ENCODE peak calls at places on chromosomes 4 and X, in eight cellular contexts. One of them, this sample, is unnamed.

GRCh38 chr4:126144838-126145237 is 830.1 kb downstream of the FAT4 start:
- DNase-seq in T-helper 1 cell: no peak
- DNase-seq in activated CD8-positive, alpha-beta memory T cell treated with anti-CD3 and anti-CD28 coated beads for 1 hour: no peak
- DNase-seq in activated naive CD8-positive, alpha-beta T cell treated with anti-CD3 and anti-CD28 coated beads, Interleukin-2, amount 50 U/mL, for 24 hours: no peak
- DNase-seq in NCI-H2029: no peak
- DNase-seq in fibroblast of lung: no peak
- DNase-seq in CD4-positive, alpha-beta T cell: no peak
- DNase-seq in stimulated activated CD4-positive, alpha-beta T cell treated with anti-CD3 and anti-CD28 coated beads, Interleukin-15, amount 100 ng/mL, for 24 hours: no peak
- DNase-seq in this sample: no peak

GRCh38 chrX:24259544-24260240 is 54.2 kb downstream of the SUPT20HL2 start:
- DNase-seq in fibroblast of lung: peak
- DNase-seq in T-helper 1 cell: no peak
- DNase-seq in CD4-positive, alpha-beta T cell: no peak
- DNase-seq in NCI-H2029: peak
- DNase-seq in stimulated activated CD4-positive, alpha-beta T cell treated with anti-CD3 and anti-CD28 coated beads, Interleukin-15, amount 100 ng/mL, for 24 hours: peak
- DNase-seq in activated naive CD8-positive, alpha-beta T cell treated with anti-CD3 and anti-CD28 coated beads, Interleukin-2, amount 50 U/mL, for 24 hours: no peak
- DNase-seq in activated CD8-positive, alpha-beta memory T cell treated with anti-CD3 and anti-CD28 coated beads for 1 hour: no peak
- DNase-seq in this sample: peak

GRCh38 chr4:99640676-99641075 is 17.0 kb downstream of the C4orf54 start:
- DNase-seq in T-helper 1 cell: no peak
- DNase-seq in fibroblast of lung: no peak
- DNase-seq in NCI-H2029: no peak
- DNase-seq in activated CD8-positive, alpha-beta memory T cell treated with anti-CD3 and anti-CD28 coated beads for 1 hour: no peak
- DNase-seq in stimulated activated CD4-positive, alpha-beta T cell treated with anti-CD3 and anti-CD28 coated beads, Interleukin-15, amount 100 ng/mL, for 24 hours: no peak
- DNase-seq in activated naive CD8-positive, alpha-beta T cell treated with anti-CD3 and anti-CD28 coated beads, Interleukin-2, amount 50 U/mL, for 24 hours: no peak
- DNase-seq in CD4-positive, alpha-beta T cell: no peak
- DNase-seq in this sample: no peak

GRCh38 chr4:106766519-106766918 is 269.6 kb downstream of the DKK2 start:
- DNase-seq in fibroblast of lung: no peak
- DNase-seq in stimulated activated CD4-positive, alpha-beta T cell treated with anti-CD3 and anti-CD28 coated beads, Interleukin-15, amount 100 ng/mL, for 24 hours: no peak
- DNase-seq in T-helper 1 cell: no peak
- DNase-seq in activated CD8-positive, alpha-beta memory T cell treated with anti-CD3 and anti-CD28 coated beads for 1 hour: no peak
- DNase-seq in NCI-H2029: no peak
- DNase-seq in activated naive CD8-positive, alpha-beta T cell treated with anti-CD3 and anti-CD28 coated beads, Interleukin-2, amount 50 U/mL, for 24 hours: no peak
- DNase-seq in CD4-positive, alpha-beta T cell: no peak
- DNase-seq in this sample: no peak

GRCh38 chr4:146883070-146883469 is 62.6 kb downstream of the TTC29 start:
- DNase-seq in activated CD8-positive, alpha-beta memory T cell treated with anti-CD3 and anti-CD28 coated beads for 1 hour: no peak
- DNase-seq in stimulated activated CD4-positive, alpha-beta T cell treated with anti-CD3 and anti-CD28 coated beads, Interleukin-15, amount 100 ng/mL, for 24 hours: no peak
- DNase-seq in fibroblast of lung: no peak
- DNase-seq in activated naive CD8-positive, alpha-beta T cell treated with anti-CD3 and anti-CD28 coated beads, Interleukin-2, amount 50 U/mL, for 24 hours: no peak
- DNase-seq in NCI-H2029: no peak
- DNase-seq in CD4-positive, alpha-beta T cell: no peak
- DNase-seq in T-helper 1 cell: no peak
- DNase-seq in this sample: no peak

GRCh38 chr4:53510981-53511380 is 80.3 kb downstream of the LNX1 start:
- DNase-seq in CD4-positive, alpha-beta T cell: no peak
- DNase-seq in T-helper 1 cell: no peak
- DNase-seq in activated CD8-positive, alpha-beta memory T cell treated with anti-CD3 and anti-CD28 coated beads for 1 hour: no peak
- DNase-seq in fibroblast of lung: no peak
- DNase-seq in activated naive CD8-positive, alpha-beta T cell treated with anti-CD3 and anti-CD28 coated beads, Interleukin-2, amount 50 U/mL, for 24 hours: no peak
- DNase-seq in stimulated activated CD4-positive, alpha-beta T cell treated with anti-CD3 and anti-CD28 coated beads, Interleukin-15, amount 100 ng/mL, for 24 hours: no peak
- DNase-seq in NCI-H2029: no peak
- DNase-seq in this sample: no peak

GRCh38 chr4:147488551-147488950 is 7.7 kb downstream of the EDNRA start:
- DNase-seq in NCI-H2029: no peak
- DNase-seq in activated CD8-positive, alpha-beta memory T cell treated with anti-CD3 and anti-CD28 coated beads for 1 hour: no peak
- DNase-seq in fibroblast of lung: peak
- DNase-seq in T-helper 1 cell: no peak
- DNase-seq in CD4-positive, alpha-beta T cell: no peak
- DNase-seq in activated naive CD8-positive, alpha-beta T cell treated with anti-CD3 and anti-CD28 coated beads, Interleukin-2, amount 50 U/mL, for 24 hours: no peak
- DNase-seq in stimulated activated CD4-positive, alpha-beta T cell treated with anti-CD3 and anti-CD28 coated beads, Interleukin-15, amount 100 ng/mL, for 24 hours: no peak
- DNase-seq in this sample: no peak

GRCh38 chrX:54182864-54183613 is at the start of gene FAM120C:
- DNase-seq in stimulated activated CD4-positive, alpha-beta T cell treated with anti-CD3 and anti-CD28 coated beads, Interleukin-15, amount 100 ng/mL, for 24 hours: peak
- DNase-seq in CD4-positive, alpha-beta T cell: peak
- DNase-seq in activated naive CD8-positive, alpha-beta T cell treated with anti-CD3 and anti-CD28 coated beads, Interleukin-2, amount 50 U/mL, for 24 hours: peak
- DNase-seq in activated CD8-positive, alpha-beta memory T cell treated with anti-CD3 and anti-CD28 coated beads for 1 hour: no peak
- DNase-seq in fibroblast of lung: peak
- DNase-seq in NCI-H2029: peak
- DNase-seq in T-helper 1 cell: peak
- DNase-seq in this sample: peak

GRCh38 chr4:153362184-153362583 is 17.7 kb downstream of the MND1 start:
- DNase-seq in CD4-positive, alpha-beta T cell: no peak
- DNase-seq in fibroblast of lung: peak
- DNase-seq in NCI-H2029: no peak
- DNase-seq in stimulated activated CD4-positive, alpha-beta T cell treated with anti-CD3 and anti-CD28 coated beads, Interleukin-15, amount 100 ng/mL, for 24 hours: no peak
- DNase-seq in activated CD8-positive, alpha-beta memory T cell treated with anti-CD3 and anti-CD28 coated beads for 1 hour: no peak
- DNase-seq in activated naive CD8-positive, alpha-beta T cell treated with anti-CD3 and anti-CD28 coated beads, Interleukin-2, amount 50 U/mL, for 24 hours: no peak
- DNase-seq in T-helper 1 cell: no peak
- DNase-seq in this sample: no peak

GRCh38 chrX:133606990-133607389 is 191.7 kb upstream of the GPC4 start:
- DNase-seq in stimulated activated CD4-positive, alpha-beta T cell treated with anti-CD3 and anti-CD28 coated beads, Interleukin-15, amount 100 ng/mL, for 24 hours: no peak
- DNase-seq in CD4-positive, alpha-beta T cell: no peak
- DNase-seq in T-helper 1 cell: no peak
- DNase-seq in NCI-H2029: no peak
- DNase-seq in fibroblast of lung: no peak
- DNase-seq in activated CD8-positive, alpha-beta memory T cell treated with anti-CD3 and anti-CD28 coated beads for 1 hour: no peak
- DNase-seq in activated naive CD8-positive, alpha-beta T cell treated with anti-CD3 and anti-CD28 coated beads, Interleukin-2, amount 50 U/mL, for 24 hours: no peak
- DNase-seq in this sample: no peak

GRCh38 chrX:40016702-40017101 is 81.1 kb downstream of the BCOR start:
- DNase-seq in fibroblast of lung: no peak
- DNase-seq in activated naive CD8-positive, alpha-beta T cell treated with anti-CD3 and anti-CD28 coated beads, Interleukin-2, amount 50 U/mL, for 24 hours: no peak
- DNase-seq in CD4-positive, alpha-beta T cell: no peak
- DNase-seq in NCI-H2029: no peak
- DNase-seq in activated CD8-positive, alpha-beta memory T cell treated with anti-CD3 and anti-CD28 coated beads for 1 hour: no peak
- DNase-seq in stimulated activated CD4-positive, alpha-beta T cell treated with anti-CD3 and anti-CD28 coated beads, Interleukin-15, amount 100 ng/mL, for 24 hours: no peak
- DNase-seq in T-helper 1 cell: no peak
- DNase-seq in this sample: peak

GRCh38 chrX:118884552-118885138 is 61.0 kb downstream of the ZCCHC12 start:
- DNase-seq in T-helper 1 cell: no peak
- DNase-seq in stimulated activated CD4-positive, alpha-beta T cell treated with anti-CD3 and anti-CD28 coated beads, Interleukin-15, amount 100 ng/mL, for 24 hours: no peak
- DNase-seq in NCI-H2029: peak
- DNase-seq in fibroblast of lung: no peak
- DNase-seq in CD4-positive, alpha-beta T cell: no peak
- DNase-seq in activated naive CD8-positive, alpha-beta T cell treated with anti-CD3 and anti-CD28 coated beads, Interleukin-2, amount 50 U/mL, for 24 hours: no peak
- DNase-seq in activated CD8-positive, alpha-beta memory T cell treated with anti-CD3 and anti-CD28 coated beads for 1 hour: no peak
- DNase-seq in this sample: no peak

GRCh38 chr4:20487852-20488251 is 212.4 kb upstream of the PACRGL start:
- DNase-seq in stimulated activated CD4-positive, alpha-beta T cell treated with anti-CD3 and anti-CD28 coated beads, Interleukin-15, amount 100 ng/mL, for 24 hours: no peak
- DNase-seq in NCI-H2029: no peak
- DNase-seq in activated CD8-positive, alpha-beta memory T cell treated with anti-CD3 and anti-CD28 coated beads for 1 hour: no peak
- DNase-seq in fibroblast of lung: no peak
- DNase-seq in CD4-positive, alpha-beta T cell: no peak
- DNase-seq in activated naive CD8-positive, alpha-beta T cell treated with anti-CD3 and anti-CD28 coated beads, Interleukin-2, amount 50 U/mL, for 24 hours: no peak
- DNase-seq in T-helper 1 cell: no peak
- DNase-seq in this sample: no peak

GRCh38 chr4:3773552-3774001 is 7.4 kb downstream of the ADRA2C start:
- DNase-seq in T-helper 1 cell: no peak
- DNase-seq in stimulated activated CD4-positive, alpha-beta T cell treated with anti-CD3 and anti-CD28 coated beads, Interleukin-15, amount 100 ng/mL, for 24 hours: no peak
- DNase-seq in activated CD8-positive, alpha-beta memory T cell treated with anti-CD3 and anti-CD28 coated beads for 1 hour: no peak
- DNase-seq in NCI-H2029: no peak
- DNase-seq in activated naive CD8-positive, alpha-beta T cell treated with anti-CD3 and anti-CD28 coated beads, Interleukin-2, amount 50 U/mL, for 24 hours: no peak
- DNase-seq in fibroblast of lung: no peak
- DNase-seq in CD4-positive, alpha-beta T cell: no peak
- DNase-seq in this sample: no peak

This sample was measured in activated CD8-positive, alpha-beta T cell treated with anti-CD3 and anti-CD28 coated beads for 36 hours.